ENCODE peak calls at places on chromosome 6, in four cellular contexts. D is GM12878, P is WTC11, A is SK-N-SH. U is an unnamed sample.
A peak's percentile ranks its signal among the peaks of the same experiment; 100 is the strongest.

GRCh38 chr6:101761124-101761601 is 367.7 kb downstream of the GRIK2 start:
- DNase-seq in D (no peak), P (no peak), A (no peak), U (no peak)

GRCh38 chr6:69867075-69867911 is 937 bp downstream of the COL19A1 start:
- DNase-seq in D (no peak), P (peak; percentile 68), A (peak; percentile 82), U (peak; percentile 9)

GRCh38 chr6:21263531-21264287 is 329.8 kb upstream of the SOX4 start:
- DNase-seq in D (peak; percentile 63), P (no peak), A (no peak), U (peak; percentile 32)

GRCh38 chr6:94636780-94637385 is 940.5 kb upstream of the MANEA start:
- DNase-seq in D (no peak), P (no peak), A (peak; percentile 1), U (no peak)

GRCh38 chr6:109743739-109744138 is 52.6 kb downstream of the FIG4 start:
- DNase-seq in D (no peak), P (no peak), A (no peak), U (no peak)

GRCh38 chr6:47153066-47153755 is 111.1 kb upstream of the ADGRF1 start:
- DNase-seq in D (no peak), P (no peak), A (no peak), U (no peak)

GRCh38 chr6:93419304-93420162 is at the start of gene EPHA7:
- DNase-seq in D (no peak), P (peak; percentile 99), A (peak; percentile 96), U (peak; percentile 18)

GRCh38 chr6:157455731-157456523 is 74.9 kb downstream of the ZDHHC14 start:
- DNase-seq in D (no peak), P (no peak), A (no peak), U (peak; percentile 54)

GRCh38 chr6:71012871-71013456 is 56.1 kb upstream of the B3GAT2 start:
- DNase-seq in D (peak; percentile 12), P (no peak), A (peak; percentile 56), U (peak; percentile 57)

GRCh38 chr6:142821164-142821716 is 123.7 kb downstream of the HIVEP2 start:
- DNase-seq in D (no peak), P (no peak), A (no peak), U (no peak)

GRCh38 chr6:40160826-40161225 is 226.6 kb upstream of the MOCS1 start:
- DNase-seq in D (no peak), P (no peak), A (no peak), U (peak; percentile 48)

GRCh38 chr6:165204807-165205545 is 104.4 kb downstream of the C6orf118 start:
- DNase-seq in D (no peak), P (no peak), A (no peak), U (no peak)

GRCh38 chr6:1322725-1323219 is 10.9 kb downstream of the FOXQ1 start:
- DNase-seq in D (no peak), P (no peak), A (no peak), U (no peak)

GRCh38 chr6:10610289-10610688 is 84.1 kb downstream of the C6orf52 start:
- DNase-seq in D (no peak), P (no peak), A (no peak), U (no peak)

GRCh38 chr6:156557269-156557885 is 219.8 kb upstream of the ARID1B start:
- DNase-seq in D (no peak), P (no peak), A (no peak), U (no peak)

DNA sequence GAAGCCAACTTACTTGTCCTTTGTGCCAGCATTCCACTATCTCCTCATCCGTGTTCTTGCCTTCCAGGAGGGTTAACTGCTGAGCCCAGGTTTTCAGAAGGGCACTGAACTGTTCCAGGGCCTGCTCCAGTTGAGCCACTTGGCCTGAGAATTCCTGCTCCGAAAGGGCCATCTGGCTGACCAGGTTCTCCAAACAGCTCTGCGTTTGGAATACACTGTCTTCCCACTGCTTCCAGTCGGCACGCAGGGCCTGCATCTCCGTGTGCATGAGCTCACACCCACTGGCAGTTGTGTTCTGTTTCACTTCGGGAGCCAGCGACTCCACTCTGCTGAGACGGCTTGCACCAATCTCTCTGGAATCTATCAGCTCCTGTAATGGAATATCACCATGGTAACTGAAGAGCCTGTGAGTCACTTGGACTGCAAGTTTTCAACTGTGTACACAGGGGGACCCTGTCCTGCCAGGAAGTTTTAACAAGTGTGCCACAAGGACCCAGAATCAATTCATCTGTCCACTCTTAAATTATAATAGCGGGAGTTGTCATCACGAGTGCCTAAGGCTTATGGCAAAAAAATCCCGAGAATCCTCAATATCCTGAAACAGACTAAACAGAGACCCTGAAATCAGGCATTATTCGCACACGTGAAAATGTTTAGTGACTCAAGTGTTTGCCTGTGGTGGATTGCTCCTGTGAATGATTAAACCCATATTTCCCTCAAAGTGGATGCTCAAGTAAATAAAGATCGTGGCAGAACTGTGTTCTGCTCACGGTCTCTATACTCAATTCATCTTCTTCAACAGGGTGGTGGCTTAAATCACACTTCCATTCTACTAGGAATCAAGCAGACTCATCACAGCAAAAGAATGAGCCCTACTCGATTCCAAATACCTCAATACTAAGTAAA is 255.9 kb downstream of the SYNE1 start:
- DNase-seq in D (no peak), P (no peak), A (peak; percentile 39), U (no peak)
- TF ChIP-seq USF1 in D (no peak), P (no peak), A (no peak), U (no peak)

GRCh38 chr6:15824851-15825250 is 162.0 kb upstream of the DTNBP1 start:
- DNase-seq in D (no peak), P (no peak), A (no peak), U (no peak)

GRCh38 chr6:15825332-15825930 is 162.6 kb upstream of the DTNBP1 start:
- DNase-seq in D (no peak), P (no peak), A (no peak), U (no peak)

GRCh38 chr6:15823838-15824414 is 161.1 kb upstream of the DTNBP1 start:
- DNase-seq in D (peak; percentile 40), P (no peak), A (no peak), U (no peak)

GRCh38 chr6:15826814-15827213 is 164.0 kb upstream of the DTNBP1 start:
- DNase-seq in D (no peak), P (no peak), A (no peak), U (no peak)

GRCh38 chr6:15827492-15828255 is 164.8 kb upstream of the DTNBP1 start:
- DNase-seq in D (no peak), P (no peak), A (no peak), U (no peak)
- TF ChIP-seq USF1 in D (no peak), P (no peak), A (no peak), U (no peak)

DNA sequence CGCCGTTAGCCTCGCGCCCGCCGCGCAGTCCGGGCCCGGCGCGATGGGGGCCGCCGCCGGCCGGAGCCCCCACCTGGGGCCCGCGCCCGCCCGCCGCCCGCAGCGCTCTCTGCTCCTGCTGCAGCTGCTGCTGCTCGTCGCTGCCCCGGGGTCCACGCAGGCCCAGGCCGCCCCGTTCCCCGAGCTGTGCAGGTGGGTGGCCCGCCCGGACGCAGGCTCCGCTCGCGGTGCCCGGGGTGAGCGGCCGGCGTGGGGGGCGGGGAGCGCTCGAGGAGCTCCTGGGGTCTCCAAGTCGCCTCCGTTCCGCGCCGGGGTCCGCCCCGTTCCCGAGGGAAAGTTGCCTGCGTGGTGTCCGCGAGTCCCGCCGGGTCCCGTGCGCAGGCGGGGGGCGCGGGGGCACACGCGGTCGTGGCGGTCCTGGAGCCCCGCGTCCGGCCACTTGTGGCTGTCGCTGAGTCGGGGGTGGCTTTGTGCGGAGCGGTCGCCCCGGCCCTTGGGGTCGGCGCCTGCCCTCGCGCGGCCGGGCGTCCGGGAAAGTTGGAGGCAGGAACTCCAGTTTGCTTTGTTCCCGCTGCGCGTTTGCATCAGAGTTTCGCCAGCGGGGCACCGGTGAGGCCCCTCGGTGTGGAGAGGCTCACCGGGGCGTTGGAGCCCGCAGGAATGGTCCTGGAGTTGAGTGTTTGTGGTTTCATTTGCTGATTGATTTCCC is 476 bp downstream of the IGF2R start:
- DNase-seq in D (no peak), P (peak; percentile 41), A (peak; percentile 77), U (no peak)
- TF ChIP-seq USF1 in D (no peak), P (no peak), A (no peak), U (peak; percentile 54)

DNA sequence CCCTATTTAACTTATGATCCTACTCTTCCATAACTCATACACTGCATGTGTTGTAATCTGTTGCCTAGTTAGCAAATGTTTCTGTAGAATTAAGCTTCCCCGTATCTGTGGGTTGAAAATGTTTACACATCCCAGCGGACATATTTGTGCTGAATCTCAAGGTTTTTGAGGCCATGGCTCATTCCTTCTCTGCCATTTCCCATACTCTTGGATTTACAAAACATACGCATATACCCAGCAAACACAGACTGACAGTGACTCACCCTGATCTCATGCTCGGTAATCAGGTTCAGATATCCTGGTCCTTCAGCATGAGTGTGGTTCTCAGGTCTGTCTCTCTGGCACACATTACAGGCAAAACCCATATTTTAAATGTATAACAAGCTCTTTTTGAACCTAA is 58.7 kb downstream of the AGPAT4 start:
- DNase-seq in D (no peak), P (no peak), A (no peak), U (peak; percentile 65)
- TF ChIP-seq USF1 in D (no peak), P (no peak), A (no peak), U (no peak)

DNA sequence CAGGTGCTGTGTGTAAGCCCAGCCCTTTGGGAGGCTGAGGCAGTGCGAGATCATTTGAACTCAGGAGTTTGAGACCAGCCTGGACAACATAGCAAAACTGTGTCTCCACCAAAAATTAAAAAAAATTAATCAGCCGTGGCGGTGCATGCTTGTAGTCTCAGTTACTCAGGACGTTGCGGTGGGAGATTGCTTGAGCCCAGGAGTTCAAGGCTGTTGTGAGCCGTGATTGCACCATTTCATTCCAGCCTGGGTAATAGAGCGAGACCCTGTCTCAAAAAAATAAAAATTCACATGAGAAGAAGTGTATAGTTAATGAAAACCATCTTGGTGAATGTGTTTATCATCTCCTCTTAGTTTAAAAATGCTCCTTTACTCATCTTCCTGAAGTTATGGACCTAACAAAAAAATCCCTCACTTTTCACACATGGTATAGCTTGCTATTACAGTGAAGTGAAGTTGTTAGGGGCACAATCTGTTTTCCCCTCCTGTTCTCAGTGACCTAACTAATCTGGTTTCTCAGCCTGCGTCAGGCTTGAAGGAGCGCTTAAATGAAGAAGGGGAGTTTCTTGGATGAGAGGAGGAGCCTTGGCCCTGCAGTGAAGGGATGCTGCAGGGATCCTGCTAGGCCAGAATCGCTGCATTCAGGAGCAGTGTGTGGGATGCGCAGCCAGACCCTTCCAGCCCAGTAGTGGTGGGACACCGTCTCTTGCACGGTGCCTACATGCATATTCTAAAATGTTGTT is 45.3 kb downstream of the JARID2 start:
- DNase-seq in D (no peak), P (no peak), A (no peak), U (no peak)
- TF ChIP-seq USF1 in D (no peak), P (no peak), A (no peak), U (no peak)

GRCh38 chr6:124433369-124434064 is 528.7 kb upstream of the RNF217 start:
- DNase-seq in D (no peak), P (no peak), A (no peak), U (no peak)
- TF ChIP-seq USF1 in D (no peak), P (no peak), A (no peak), U (no peak)

DNA sequence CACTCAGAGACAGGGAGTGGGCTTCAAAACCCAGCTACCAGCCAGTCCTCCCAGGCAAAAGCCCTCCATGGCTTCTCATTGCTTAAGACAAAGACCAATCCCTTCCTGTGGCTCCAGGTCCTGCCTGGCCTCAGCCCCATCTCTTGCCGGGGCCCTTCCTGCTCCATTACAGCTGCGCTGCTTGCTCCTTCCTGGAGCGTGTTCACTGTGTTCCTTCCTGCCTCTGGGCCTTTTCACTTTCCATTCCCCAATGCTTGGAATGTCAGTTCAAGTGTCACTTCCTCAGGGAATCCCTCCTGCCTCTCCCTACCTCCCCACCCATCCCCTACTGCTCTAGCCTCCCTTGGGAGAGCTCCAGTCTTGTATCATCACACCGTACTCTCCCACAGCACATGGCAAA is 11.1 kb upstream of the ITPR3 start:
- DNase-seq in D (no peak), P (no peak), A (no peak), U (no peak)
- TF ChIP-seq USF1 in D (no peak), P (no peak), A (no peak), U (no peak)

U was measured in K562.